ENCODE peak calls at places on chromosomes 13 and 19, in four cellular contexts. X is right lobe of liver, I is cardiac fibroblast, K is fibroblast of mammary gland. N is an unnamed sample.

GRCh38 chr19:44753932-44754742 is 5.6 kb downstream of the BCL3 start:
- DNase-seq in X (peak), I (peak), K (peak), N (peak)

GRCh38 chr13:109998808-109999528 is 212.6 kb upstream of the IRS2 start:
- DNase-seq in X (no peak), I (peak), K (peak), N (peak)

GRCh38 chr19:58476498-58477015 is 405 bp downstream of the ZNF446 start:
- DNase-seq in X (peak), I (peak), K (peak), N (peak)

GRCh38 chr13:65825039-65825438 is 1405.1 kb downstream of the PCDH9 start:
- DNase-seq in X (no peak), I (no peak), K (no peak), N (no peak)

GRCh38 chr19:15290149-15290548 is 42.2 kb downstream of the BRD4 start:
- DNase-seq in X (no peak), I (no peak), K (no peak), N (no peak)

GRCh38 chr13:77300176-77301141 is 26.4 kb downstream of the MYCBP2 start:
- DNase-seq in X (no peak), I (peak), K (peak), N (peak)

GRCh38 chr13:38804536-38804935 is 117.7 kb downstream of the FREM2 start:
- DNase-seq in X (no peak), I (peak), K (peak), N (no peak)

GRCh38 chr13:99692854-99693253 is 191.6 kb downstream of the TM9SF2 start:
- DNase-seq in X (no peak), I (no peak), K (no peak), N (no peak)

GRCh38 chr19:3370214-3370720 is 3.9 kb downstream of the NFIC start:
- DNase-seq in X (no peak), I (no peak), K (no peak), N (peak)

GRCh38 chr19:6002591-6002990 is 24.7 kb upstream of the RANBP3 start:
- DNase-seq in X (no peak), I (no peak), K (no peak), N (no peak)

GRCh38 chr19:35715981-35716734 is 1.6 kb upstream of the KMT2B start:
- DNase-seq in X (peak), I (no peak), K (no peak), N (peak)

GRCh38 chr13:55577847-55578210 is 1562.9 kb upstream of the PRR20A start:
- DNase-seq in X (no peak), I (no peak), K (no peak), N (no peak)

GRCh38 chr13:32443111-32443510 is 15.2 kb upstream of the N4BP2L1 start:
- DNase-seq in X (no peak), I (peak), K (peak), N (peak)

GRCh38 chr13:85287528-85287927 is 511.7 kb downstream of the SLITRK6 start:
- DNase-seq in X (no peak), I (no peak), K (no peak), N (no peak)

GRCh38 chr13:83449666-83450395 is 432.4 kb downstream of the SLITRK1 start:
- DNase-seq in X (no peak), I (peak), K (peak), N (peak)

GRCh38 chr19:6769006-6769637 is 1.9 kb upstream of the SH2D3A start:
- DNase-seq in X (no peak), I (peak), K (peak), N (peak)

GRCh38 chr19:8517551-8518442 is 3.8 kb upstream of the ZNF414 start:
- DNase-seq in X (no peak), I (peak), K (peak), N (peak)

GRCh38 chr13:111873676-111874178 is 193.2 kb upstream of the SOX1 start:
- DNase-seq in X (no peak), I (no peak), K (no peak), N (no peak)

GRCh38 chr13:93709511-93710244 is 483.1 kb downstream of the GPC6 start:
- DNase-seq in X (no peak), I (peak), K (no peak), N (peak)

GRCh38 chr19:3186377-3186688 is 603 bp downstream of the NCLN start:
- DNase-seq in X (no peak), I (no peak), K (peak), N (no peak)

GRCh38 chr13:79901336-79901735 is 420.4 kb downstream of the NDFIP2 start:
- DNase-seq in X (no peak), I (peak), K (peak), N (peak)

GRCh38 chr19:16470911-16471811 is 609 bp downstream of the EPS15L1 start:
- DNase-seq in X (peak), I (peak), K (peak), N (peak)

DNA sequence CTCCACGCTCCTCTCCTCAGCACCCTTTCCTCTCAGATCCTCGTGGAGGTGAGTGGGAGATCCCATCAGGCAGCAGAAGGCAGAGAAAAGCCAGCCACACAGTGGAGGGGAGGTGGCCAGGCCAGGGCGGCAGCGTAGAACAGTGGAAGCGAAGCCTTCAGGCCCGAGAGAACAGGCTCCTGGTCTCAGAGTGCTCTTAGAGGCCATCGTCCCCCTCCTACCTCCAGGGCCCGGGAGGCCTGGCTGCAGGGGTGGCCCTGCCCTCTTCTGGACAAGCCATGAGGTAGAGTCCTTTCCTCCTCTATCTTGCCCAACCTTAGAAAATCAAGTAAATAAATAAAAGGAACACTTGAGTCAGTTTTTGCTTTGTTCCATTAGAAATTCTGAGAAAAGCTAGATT is 202.0 kb downstream of the KATNAL1 start:
- DNase-seq in X (no peak), I (no peak), K (no peak), N (no peak)
- TF ChIP-seq CTCF in X (no peak), I (no peak), K (no peak), N (no peak)

GRCh38 chr13:46726347-46726746 is 70.6 kb downstream of the ESD start:
- DNase-seq in X (no peak), I (no peak), K (no peak), N (no peak)

GRCh38 chr13:46731535-46731934 is 65.4 kb downstream of the ESD start:
- DNase-seq in X (no peak), I (no peak), K (no peak), N (no peak)

GRCh38 chr13:46728777-46729176 is 68.2 kb downstream of the ESD start:
- DNase-seq in X (no peak), I (peak), K (peak), N (peak)
- TF ChIP-seq CTCF in X (no peak), I (peak), K (peak), N (peak)

DNA sequence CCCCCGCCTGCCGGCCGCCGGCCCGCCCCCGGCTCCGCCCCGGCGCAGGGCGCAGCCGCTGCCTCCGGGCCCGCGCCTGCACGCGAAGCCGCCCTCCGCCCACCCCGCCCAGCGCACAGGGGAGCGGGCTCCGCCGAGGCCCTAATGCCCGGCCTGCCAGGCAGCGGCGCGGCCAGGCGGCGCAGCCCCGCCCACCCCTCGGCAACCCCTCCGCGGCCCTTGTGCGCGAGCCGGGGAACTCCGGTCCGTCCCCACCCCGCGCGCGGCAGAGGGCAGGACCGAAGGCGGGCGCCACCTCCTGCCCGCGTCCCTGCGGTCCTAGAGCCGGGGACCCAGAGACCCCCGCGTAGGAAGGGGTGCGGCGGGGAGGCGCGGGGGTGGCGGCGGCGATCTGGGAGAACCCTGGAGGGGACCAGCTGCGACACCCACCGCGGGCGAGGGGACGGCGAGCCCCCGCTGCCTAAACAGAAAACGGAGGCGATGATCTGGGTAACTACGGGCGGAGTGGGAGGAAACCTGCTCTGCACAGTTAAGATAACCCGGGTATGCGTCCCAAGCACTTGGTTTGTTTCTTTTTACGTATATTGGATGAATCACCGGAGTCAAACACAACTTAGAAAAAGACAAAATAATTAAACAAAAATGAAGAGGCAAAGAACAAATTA is 351 bp upstream of the USP12 start:
- DNase-seq in X (peak), I (peak), K (peak), N (peak)
- TF ChIP-seq CTCF in X (no peak), I (no peak), K (no peak), N (no peak)

GRCh38 chr19:36973844-36974195 is 57.7 kb downstream of the ZNF568 start:
- DNase-seq in X (no peak), I (no peak), K (no peak), N (no peak)

GRCh38 chr19:36972594-36972993 is 56.5 kb downstream of the ZNF568 start:
- DNase-seq in X (peak), I (no peak), K (no peak), N (no peak)

GRCh38 chr19:36973021-36973843 is 57.1 kb downstream of the ZNF568 start:
- DNase-seq in X (peak), I (peak), K (peak), N (peak)
- TF ChIP-seq CTCF in X (peak), I (peak), K (peak), N (peak)

GRCh38 chr19:40797166-40797962 is 1.6 kb upstream of the EGLN2 start:
- DNase-seq in X (no peak), I (no peak), K (no peak), N (no peak)

GRCh38 chr19:40798997-40799557 is at the start of gene EGLN2:
- DNase-seq in X (no peak), I (no peak), K (no peak), N (no peak)

GRCh38 chr19:40799558-40800338 is 757 bp downstream of the EGLN2 start:
- DNase-seq in X (peak), I (no peak), K (no peak), N (peak)

GRCh38 chr19:40797963-40798222 is 1.1 kb upstream of the EGLN2 start:
- DNase-seq in X (no peak), I (no peak), K (no peak), N (no peak)

GRCh38 chr19:40798223-40798996 is 581 bp upstream of the EGLN2 start:
- DNase-seq in X (peak), I (peak), K (peak), N (peak)
- TF ChIP-seq CTCF in X (peak), I (peak), K (peak), N (peak)

GRCh38 chr13:59487883-59488282 is 675.8 kb downstream of the DIAPH3 start:
- DNase-seq in X (no peak), I (no peak), K (no peak), N (no peak)
- TF ChIP-seq CTCF in X (no peak), I (peak), K (no peak), N (peak)

DNA sequence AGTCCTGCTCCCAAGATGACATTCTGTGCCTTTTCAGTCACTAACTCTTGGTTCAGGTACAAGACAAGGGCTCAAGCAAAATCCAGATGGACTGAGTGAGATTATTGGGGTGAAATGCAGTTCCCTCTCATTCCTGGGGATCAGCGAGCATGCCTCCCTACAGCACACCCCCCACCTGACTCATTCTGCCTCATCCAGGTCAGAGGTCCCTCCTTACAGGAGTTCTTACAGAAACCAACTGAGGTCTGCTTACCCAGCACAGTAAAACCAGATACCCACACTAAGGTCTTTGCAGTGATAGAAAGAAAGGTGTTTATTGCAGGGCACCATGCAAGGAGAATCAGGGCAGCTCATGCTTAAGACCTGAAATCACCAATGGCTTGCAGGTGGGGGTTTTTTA is 21.6 kb upstream of the MRI1 start:
- DNase-seq in X (no peak), I (peak), K (peak), N (peak)
- TF ChIP-seq CTCF in X (no peak), I (no peak), K (no peak), N (no peak)

DNA sequence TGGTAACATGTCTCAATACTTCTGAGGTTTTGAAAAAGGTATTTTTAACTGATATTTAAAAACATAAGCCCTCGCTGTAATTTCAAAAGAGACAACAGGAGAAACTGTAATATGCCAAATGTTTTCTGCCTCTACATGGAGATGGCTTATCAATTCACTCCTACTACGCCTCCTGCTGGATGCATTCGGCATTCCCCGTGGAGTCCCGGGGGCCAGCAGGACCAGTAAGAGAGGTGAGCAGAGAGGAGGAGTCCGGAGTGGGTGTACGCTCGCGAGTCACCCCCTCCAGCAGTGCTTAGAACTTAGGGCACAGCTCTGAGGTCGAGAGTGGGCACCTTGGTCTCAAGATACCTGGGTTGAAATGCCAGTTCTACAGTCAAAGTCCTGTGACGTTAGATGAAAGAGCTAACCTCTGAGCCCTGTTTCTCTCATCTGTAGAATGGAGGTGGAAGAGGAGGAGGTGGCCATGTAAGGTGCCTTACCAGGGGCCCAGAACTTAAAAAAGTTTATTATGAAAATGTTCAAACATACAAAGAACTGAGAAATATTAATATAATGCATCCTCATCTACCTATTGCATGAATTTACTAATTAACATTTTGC is 110.2 kb downstream of the STK24 start:
- DNase-seq in X (no peak), I (peak), K (peak), N (peak)
- TF ChIP-seq CTCF in X (peak), I (peak), K (peak), N (peak)

GRCh38 chr13:59261928-59262488 is 901.7 kb downstream of the DIAPH3 start:
- DNase-seq in X (no peak), I (peak), K (no peak), N (peak)
- TF ChIP-seq CTCF in X (peak), I (peak), K (no peak), N (peak)

N was measured in choroid plexus epithelial cell.